ENCODE peak calls at places on chromosomes 16 and 17, in ten cellular contexts. D is EH; I is amniotic stem cell; H is A172; K is omental fat pad; L is activated effector memory CD4-positive, alpha-beta T cell treated with Interleukin-2 at 50 U/mL for 16 hours; N is uterus; S is stimulated activated CD4-positive, alpha-beta T cell treated with anti-CD3 and anti-CD28 coated beads, Interleukin-15, amount 100 ng/mL, for 1 hour; R is body of pancreas; F is testis. M is an unnamed sample.

GRCh38 chr17:28447396-28447760 is 26.1 kb upstream of the SLC13A2 start:
- DNase-seq in D (no peak), I (no peak), H (no peak), K (no peak), L (no peak), N (no peak), S (no peak), R (no peak), F (no peak), M (no peak)

GRCh38 chr16:9362050-9362449 is 270.6 kb downstream of the HAPSTR1 start:
- DNase-seq in D (no peak), I (no peak), H (no peak), K (no peak), L (no peak), N (no peak), S (no peak), R (no peak), F (no peak), M (no peak)

GRCh38 chr16:87844374-87844733 is 25.0 kb downstream of the SLC7A5 start:
- DNase-seq in D (no peak), I (no peak), H (no peak), K (no peak), L (no peak), N (no peak), S (no peak), R (no peak), F (no peak), M (no peak)

GRCh38 chr17:2243953-2244352 is 59.6 kb downstream of the SMG6 start:
- DNase-seq in D (peak; percentile 66), I (no peak), H (no peak), K (no peak), L (no peak), N (no peak), S (no peak), R (no peak), F (no peak), M (no peak)

GRCh38 chr17:42422412-42422957 is 571 bp downstream of the CAVIN1 start:
- DNase-seq in D (peak; percentile 33), I (no peak), H (peak; percentile 33), K (no peak), L (no peak), N (no peak), S (no peak), R (peak; percentile 48), F (no peak), M (peak; percentile 36)

GRCh38 chr17:38908676-38909181 is 16.7 kb upstream of the LASP1NB start:
- DNase-seq in D (no peak), I (no peak), H (no peak), K (no peak), L (no peak), N (peak; percentile 21), S (no peak), R (no peak), F (no peak), M (no peak)

GRCh38 chr16:27317738-27318398 is 4.1 kb downstream of the IL4R start:
- DNase-seq in D (no peak), I (no peak), H (no peak), K (no peak), L (no peak), N (no peak), S (no peak), R (no peak), F (no peak), M (no peak)

GRCh38 chr17:38325221-38325851 is 18.4 kb downstream of the GPR179 start:
- DNase-seq in D (no peak), I (no peak), H (no peak), K (no peak), L (no peak), N (no peak), S (no peak), R (no peak), F (no peak), M (no peak)

GRCh38 chr17:67411396-67411795 is 34.3 kb downstream of the PITPNC1 start:
- DNase-seq in D (no peak), I (no peak), H (no peak), K (no peak), L (no peak), N (no peak), S (no peak), R (no peak), F (no peak), M (no peak)

GRCh38 chr16:75733305-75734141 is 7.2 kb upstream of the CPHXL start:
- DNase-seq in D (peak; percentile 76), I (peak; percentile 6), H (peak; percentile 22), K (no peak), L (no peak), N (peak; percentile 26), S (no peak), R (no peak), F (peak; percentile 30), M (peak; percentile 63)

GRCh38 chr16:720507-720989 is 398 bp upstream of the ANTKMT start:
- DNase-seq in D (peak; percentile 86), I (no peak), H (peak; percentile 74), K (no peak), L (no peak), N (peak; percentile 58), S (no peak), R (no peak), F (peak; percentile 57), M (no peak)

GRCh38 chr17:49616546-49617205 is 41.0 kb downstream of the NXPH3 start:
- DNase-seq in D (peak; percentile 71), I (no peak), H (no peak), K (no peak), L (no peak), N (peak; percentile 80), S (no peak), R (peak; percentile 55), F (peak; percentile 38), M (no peak)

GRCh38 chr17:35537569-35538209 is at the start of gene SLFN12L:
- DNase-seq in D (no peak), I (no peak), H (no peak), K (no peak), L (peak; percentile 37), N (no peak), S (no peak), R (no peak), F (no peak), M (no peak)

GRCh38 chr17:76716834-76717205 is 6.1 kb upstream of the MXRA7 start:
- DNase-seq in D (peak; percentile 95), I (peak; percentile 47), H (peak; percentile 80), K (peak; percentile 18), L (no peak), N (no peak), S (no peak), R (no peak), F (no peak), M (no peak)

GRCh38 chr17:7232114-7232513 is 2.2 kb downstream of the DVL2 start:
- DNase-seq in D (no peak), I (no peak), H (no peak), K (no peak), L (no peak), N (no peak), S (no peak), R (no peak), F (no peak), M (no peak)

GRCh38 chr16:85625053-85625452 is 11.9 kb downstream of the GSE1 start:
- DNase-seq in D (no peak), I (no peak), H (no peak), K (no peak), L (no peak), N (no peak), S (no peak), R (peak; percentile 48), F (no peak), M (no peak)

GRCh38 chr17:82734987-82735866 is at the start of gene FN3K:
- DNase-seq in D (peak; percentile 56), I (no peak), H (peak; percentile 35), K (no peak), L (peak; percentile 23), N (peak; percentile 68), S (no peak), R (peak; percentile 73), F (peak; percentile 82), M (peak; percentile 52)

GRCh38 chr17:41453069-41453468 is 12.3 kb upstream of the KRT38 start:
- DNase-seq in D (no peak), I (no peak), H (no peak), K (no peak), L (no peak), N (no peak), S (no peak), R (no peak), F (no peak), M (no peak)

GRCh38 chr17:79991924-79992656 is 43.6 kb downstream of the TBC1D16 start:
- DNase-seq in D (peak; percentile 37), I (no peak), H (no peak), K (no peak), L (no peak), N (no peak), S (no peak), R (peak; percentile 48), F (no peak), M (no peak)

GRCh38 chr16:6382787-6383515 is 949.7 kb upstream of the RBFOX1 start:
- DNase-seq in D (no peak), I (no peak), H (no peak), K (no peak), L (no peak), N (no peak), S (no peak), R (no peak), F (no peak), M (no peak)

GRCh38 chr16:70700101-70701020 is 14.5 kb upstream of the MTSS2 start:
- DNase-seq in D (no peak), I (no peak), H (peak; percentile 70), K (no peak), L (no peak), N (peak; percentile 45), S (no peak), R (peak; percentile 56), F (no peak), M (no peak)

GRCh38 chr17:74922172-74922571 is 883 bp downstream of the USH1G start:
- DNase-seq in D (no peak), I (no peak), H (no peak), K (no peak), L (no peak), N (no peak), S (no peak), R (no peak), F (no peak), M (no peak)

GRCh38 chr17:8799851-8800212 is 667 bp upstream of the MFSD6L start:
- DNase-seq in D (no peak), I (no peak), H (no peak), K (no peak), L (no peak), N (no peak), S (no peak), R (peak; percentile 57), F (peak; percentile 39), M (no peak)

GRCh38 chr17:30332057-30332542 is 1.8 kb downstream of the TMIGD1 start:
- DNase-seq in D (peak; percentile 89), I (no peak), H (peak; percentile 69), K (no peak), L (peak; percentile 21), N (no peak), S (peak; percentile 9), R (no peak), F (no peak), M (no peak)

GRCh38 chr16:84043486-84044107 is 1.0 kb upstream of the SLC38A8 start:
- DNase-seq in D (no peak), I (no peak), H (no peak), K (no peak), L (no peak), N (no peak), S (no peak), R (no peak), F (no peak), M (no peak)